ENCODE peak calls at places on chromosomes 11 and 22, in eight cellular contexts. O is stimulated activated CD4-positive, alpha-beta T cell treated with anti-CD3 and anti-CD28 coated beads, Interleukin-1b, Interleukin-23, amount 100 ng/mL, for 24 hours; G is OCI-M1; N is substantia nigra; X is stimulated activated CD8-positive, alpha-beta memory T cell treated with anti-CD3 and anti-CD28 coated beads, Interleukin-12 subunit alpha, Interleukin-12 subunit beta, amount 100 ng/mL, for 1 hour; J is GM04503; S is activated T-cell treated with anti-CD3 and anti-CD28 coated beads, Interleukin-2, amount 50 U/mL, for 24 hours; P is ACHN. E is an unnamed sample.

GRCh38 chr11:17473071-17473744 is 3.4 kb downstream of the ABCC8 start:
- DNase-seq in O (no peak), G (peak), N (no peak), X (no peak), J (no peak), S (no peak), P (peak), E (no peak)

GRCh38 chr11:96215094-96215782 is 127.8 kb downstream of the MAML2 start:
- DNase-seq in O (no peak), G (no peak), N (no peak), X (no peak), J (no peak), S (no peak), P (peak), E (no peak)

GRCh38 chr11:110891411-110891810 is 179.2 kb upstream of the ARHGAP20 start:
- DNase-seq in O (no peak), G (no peak), N (no peak), X (no peak), J (no peak), S (no peak), P (no peak), E (no peak)

GRCh38 chr11:69060005-69060404 is 11.3 kb downstream of the TPCN2 start:
- DNase-seq in O (no peak), G (no peak), N (no peak), X (no peak), J (no peak), S (no peak), P (no peak), E (no peak)

GRCh38 chr11:69173925-69174591 is 18.3 kb downstream of the SMIM38 start:
- DNase-seq in O (no peak), G (no peak), N (no peak), X (no peak), J (peak), S (no peak), P (no peak), E (no peak)

GRCh38 chr11:59142530-59143507 is at the start of gene FAM111A:
- DNase-seq in O (peak), G (peak), N (peak), X (peak), J (no peak), S (peak), P (peak), E (peak)

GRCh38 chr11:2762031-2762380 is 62.2 kb upstream of the KCNQ1OT1 start:
- DNase-seq in O (no peak), G (no peak), N (no peak), X (no peak), J (no peak), S (no peak), P (no peak), E (no peak)

GRCh38 chr11:45928535-45929215 is 6.2 kb downstream of the LARGE2 start:
- DNase-seq in O (no peak), G (no peak), N (no peak), X (no peak), J (no peak), S (peak), P (no peak), E (no peak)

GRCh38 chr11:44324787-44325525 is 15.0 kb upstream of the ALX4 start:
- DNase-seq in O (no peak), G (no peak), N (no peak), X (no peak), J (no peak), S (no peak), P (no peak), E (no peak)

GRCh38 chr11:120009938-120010337 is 128.0 kb downstream of the TRIM29 start:
- DNase-seq in O (no peak), G (no peak), N (no peak), X (no peak), J (no peak), S (no peak), P (no peak), E (no peak)

GRCh38 chr22:36373258-36373579 is 14.5 kb downstream of the MYH9 start:
- DNase-seq in O (no peak), G (peak), N (no peak), X (no peak), J (no peak), S (no peak), P (no peak), E (no peak)

GRCh38 chr11:103609117-103610066 is 427.0 kb upstream of the DDI1 start:
- DNase-seq in O (no peak), G (no peak), N (no peak), X (no peak), J (peak), S (no peak), P (peak), E (no peak)

GRCh38 chr11:76674517-76675400 is 4.2 kb upstream of the LRRC32 start:
- DNase-seq in O (no peak), G (no peak), N (no peak), X (no peak), J (no peak), S (no peak), P (peak), E (no peak)

GRCh38 chr11:61830318-61831105 is 2.4 kb downstream of the FADS2 start:
- DNase-seq in O (no peak), G (peak), N (no peak), X (no peak), J (no peak), S (no peak), P (no peak), E (no peak)

E was measured in NCI-H1930.